ENCODE peak calls at places on chromosomes 2 and 18, in eight cellular contexts. One of them, this sample, is unnamed.
A peak's percentile ranks its signal among the peaks of the same experiment; 100 is the strongest.

GRCh38 chr2:222024934-222025890 is 273.6 kb downstream of the PAX3 start:
- DNase-seq in cardiac fibroblast: peak; percentile 61
- DNase-seq in RWPE2: no peak
- DNase-seq in A549: peak; percentile 57
- DNase-seq in brain microvascular endothelial cell: no peak
- DNase-seq in type B pancreatic cell: no peak
- DNase-seq in bronchial epithelial cell: peak; percentile 54
- DNase-seq in psoas muscle: no peak
- DNase-seq in this sample: no peak

GRCh38 chr2:190477563-190478454 is 56.7 kb downstream of the NEMP2 start:
- DNase-seq in A549: no peak
- DNase-seq in brain microvascular endothelial cell: no peak
- DNase-seq in cardiac fibroblast: no peak
- DNase-seq in RWPE2: no peak
- DNase-seq in type B pancreatic cell: no peak
- DNase-seq in psoas muscle: no peak
- DNase-seq in bronchial epithelial cell: no peak
- DNase-seq in this sample: no peak

GRCh38 chr2:165164201-165164600 is 39.6 kb downstream of the SCN3A start:
- DNase-seq in RWPE2: no peak
- DNase-seq in bronchial epithelial cell: no peak
- DNase-seq in type B pancreatic cell: no peak
- DNase-seq in A549: no peak
- DNase-seq in brain microvascular endothelial cell: peak; percentile 74
- DNase-seq in psoas muscle: no peak
- DNase-seq in cardiac fibroblast: peak; percentile 82
- DNase-seq in this sample: no peak

GRCh38 chr18:58502628-58503027 is 126.3 kb downstream of the ALPK2 start:
- DNase-seq in bronchial epithelial cell: no peak
- DNase-seq in type B pancreatic cell: no peak
- DNase-seq in A549: no peak
- DNase-seq in cardiac fibroblast: no peak
- DNase-seq in brain microvascular endothelial cell: no peak
- DNase-seq in psoas muscle: no peak
- DNase-seq in RWPE2: no peak
- DNase-seq in this sample: no peak

GRCh38 chr2:106561356-106561755 is 74.2 kb downstream of the CD8B2 start:
- DNase-seq in A549: no peak
- DNase-seq in psoas muscle: peak; percentile 84
- DNase-seq in RWPE2: no peak
- DNase-seq in brain microvascular endothelial cell: no peak
- DNase-seq in type B pancreatic cell: no peak
- DNase-seq in cardiac fibroblast: no peak
- DNase-seq in bronchial epithelial cell: no peak
- DNase-seq in this sample: no peak

GRCh38 chr2:140586379-140586778 is 1544.4 kb downstream of the LRP1B start:
- DNase-seq in psoas muscle: no peak
- DNase-seq in A549: peak; percentile 63
- DNase-seq in type B pancreatic cell: no peak
- DNase-seq in bronchial epithelial cell: peak; percentile 15
- DNase-seq in cardiac fibroblast: peak; percentile 10
- DNase-seq in RWPE2: no peak
- DNase-seq in brain microvascular endothelial cell: peak; percentile 14
- DNase-seq in this sample: no peak

GRCh38 chr2:176106636-176107539 is at the start of gene HOXD11:
- DNase-seq in bronchial epithelial cell: peak; percentile 61
- DNase-seq in RWPE2: peak; percentile 94
- DNase-seq in brain microvascular endothelial cell: no peak
- DNase-seq in A549: peak; percentile 70
- DNase-seq in psoas muscle: no peak
- DNase-seq in type B pancreatic cell: peak; percentile 69
- DNase-seq in cardiac fibroblast: peak; percentile 24
- DNase-seq in this sample: no peak

GRCh38 chr2:78145395-78145996 is 623.3 kb upstream of the LRRTM4 start:
- DNase-seq in bronchial epithelial cell: no peak
- DNase-seq in type B pancreatic cell: no peak
- DNase-seq in cardiac fibroblast: no peak
- DNase-seq in psoas muscle: no peak
- DNase-seq in RWPE2: no peak
- DNase-seq in A549: no peak
- DNase-seq in brain microvascular endothelial cell: no peak
- DNase-seq in this sample: no peak

GRCh38 chr2:176075476-176075875 is 8.3 kb downstream of the EVX2 start:
- DNase-seq in psoas muscle: no peak
- DNase-seq in cardiac fibroblast: no peak
- DNase-seq in A549: no peak
- DNase-seq in RWPE2: no peak
- DNase-seq in type B pancreatic cell: no peak
- DNase-seq in brain microvascular endothelial cell: no peak
- DNase-seq in bronchial epithelial cell: no peak
- DNase-seq in this sample: no peak

GRCh38 chr2:95021015-95021399 is 4.5 kb upstream of the MAL start:
- DNase-seq in bronchial epithelial cell: no peak
- DNase-seq in RWPE2: no peak
- DNase-seq in brain microvascular endothelial cell: no peak
- DNase-seq in A549: no peak
- DNase-seq in cardiac fibroblast: no peak
- DNase-seq in type B pancreatic cell: no peak
- DNase-seq in psoas muscle: no peak
- DNase-seq in this sample: no peak

GRCh38 chr2:95023222-95023597 is 2.3 kb upstream of the MAL start:
- DNase-seq in bronchial epithelial cell: no peak
- DNase-seq in brain microvascular endothelial cell: no peak
- DNase-seq in cardiac fibroblast: no peak
- DNase-seq in A549: peak; percentile 40
- DNase-seq in RWPE2: no peak
- DNase-seq in psoas muscle: no peak
- DNase-seq in type B pancreatic cell: no peak
- DNase-seq in this sample: no peak

GRCh38 chr2:95024306-95024880 is 1.1 kb upstream of the MAL start:
- DNase-seq in cardiac fibroblast: no peak
- DNase-seq in psoas muscle: no peak
- DNase-seq in RWPE2: no peak
- DNase-seq in brain microvascular endothelial cell: no peak
- DNase-seq in A549: no peak
- DNase-seq in type B pancreatic cell: no peak
- DNase-seq in bronchial epithelial cell: no peak
- DNase-seq in this sample: no peak

GRCh38 chr2:95021847-95022246 is 3.7 kb upstream of the MAL start:
- DNase-seq in type B pancreatic cell: no peak
- DNase-seq in RWPE2: no peak
- DNase-seq in bronchial epithelial cell: no peak
- DNase-seq in psoas muscle: no peak
- DNase-seq in brain microvascular endothelial cell: no peak
- DNase-seq in cardiac fibroblast: no peak
- DNase-seq in A549: no peak
- DNase-seq in this sample: no peak

DNA sequence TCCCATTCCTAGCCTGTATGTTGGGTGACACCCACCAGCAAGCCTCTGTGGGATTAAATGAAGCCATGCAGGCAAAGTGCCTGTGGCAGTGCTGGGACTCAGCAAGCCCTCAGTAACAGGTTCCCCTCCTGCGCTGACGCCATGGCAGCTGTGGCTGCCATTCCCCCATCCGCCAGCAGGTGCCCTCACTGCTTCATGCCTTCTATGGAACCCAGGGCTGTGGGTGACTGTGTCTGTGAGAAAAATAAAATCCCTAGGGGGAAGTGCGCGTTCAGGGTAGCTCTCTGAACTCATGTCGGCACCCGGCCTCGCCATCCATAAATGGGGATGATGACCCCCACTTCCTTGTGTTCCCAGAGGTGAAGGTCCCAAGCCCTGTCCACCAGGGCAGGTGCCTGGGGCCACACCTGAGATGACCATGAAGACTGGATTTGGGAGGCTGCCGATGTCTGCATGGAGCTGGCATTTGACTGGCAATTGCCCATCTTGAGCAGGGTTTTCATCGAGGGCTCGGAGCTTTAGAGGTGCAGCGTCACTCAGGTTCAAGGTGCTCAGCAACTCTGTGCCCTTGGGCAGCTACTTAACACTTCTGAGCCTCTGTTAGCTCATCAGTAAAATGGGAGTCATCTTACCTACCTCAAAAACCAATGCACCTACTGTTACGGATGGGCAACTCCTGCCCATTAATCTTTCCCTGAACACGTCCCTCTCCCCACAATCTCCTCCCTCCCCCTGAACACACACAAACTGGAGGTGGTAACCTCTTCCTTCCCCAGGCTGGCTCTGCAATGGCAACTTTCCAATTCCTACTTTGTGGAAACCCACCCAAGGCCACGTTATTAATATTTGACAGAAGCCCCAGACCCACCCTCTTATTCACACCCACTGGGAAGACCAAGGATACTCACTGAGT is 2.9 kb upstream of the MAL start:
- DNase-seq in A549: peak; percentile 59
- DNase-seq in bronchial epithelial cell: peak; percentile 44
- DNase-seq in RWPE2: no peak
- DNase-seq in cardiac fibroblast: peak; percentile 70
- DNase-seq in type B pancreatic cell: no peak
- DNase-seq in brain microvascular endothelial cell: peak; percentile 57
- DNase-seq in psoas muscle: peak; percentile 66
- DNase-seq in this sample: no peak
- TF ChIP-seq CTCF in A549: peak; percentile 70
- TF ChIP-seq CTCF in bronchial epithelial cell: peak; percentile 89
- TF ChIP-seq CTCF in RWPE2: peak; percentile 74
- TF ChIP-seq CTCF in cardiac fibroblast: peak; percentile 99
- TF ChIP-seq CTCF in type B pancreatic cell: peak; percentile 88
- TF ChIP-seq CTCF in brain microvascular endothelial cell: peak; percentile 98
- TF ChIP-seq CTCF in psoas muscle: peak; percentile 80
- TF ChIP-seq CTCF in this sample: no peak

DNA sequence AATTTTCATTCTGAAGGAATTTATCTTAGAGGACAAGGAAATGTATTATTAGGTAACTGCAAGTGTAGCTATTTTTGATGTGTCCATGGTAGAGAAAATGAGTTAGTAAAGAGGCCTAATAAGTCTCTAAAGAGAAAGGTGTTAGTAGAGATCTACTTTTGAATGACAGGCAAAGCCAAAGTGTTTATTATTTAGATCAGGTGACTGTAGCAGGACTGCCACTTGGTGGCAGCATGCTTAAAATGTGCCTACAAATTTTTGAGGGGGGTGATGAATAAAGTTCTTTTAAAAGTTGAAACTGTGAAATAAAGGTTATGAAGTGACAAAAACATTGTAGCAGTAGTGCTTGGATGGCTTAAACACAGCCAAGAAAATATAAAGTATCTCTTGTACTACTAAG is 421.5 kb upstream of the MEIS1 start:
- DNase-seq in bronchial epithelial cell: no peak
- DNase-seq in type B pancreatic cell: no peak
- DNase-seq in RWPE2: no peak
- DNase-seq in A549: no peak
- DNase-seq in cardiac fibroblast: peak; percentile 8
- DNase-seq in psoas muscle: no peak
- DNase-seq in brain microvascular endothelial cell: no peak
- DNase-seq in this sample: no peak
- TF ChIP-seq CTCF in bronchial epithelial cell: peak; percentile 5
- TF ChIP-seq CTCF in type B pancreatic cell: peak; percentile 53
- TF ChIP-seq CTCF in RWPE2: peak; percentile 28
- TF ChIP-seq CTCF in A549: peak; percentile 40
- TF ChIP-seq CTCF in cardiac fibroblast: no peak
- TF ChIP-seq CTCF in psoas muscle: peak; percentile 29
- TF ChIP-seq CTCF in brain microvascular endothelial cell: no peak
- TF ChIP-seq CTCF in this sample: no peak

GRCh38 chr2:148642112-148642744 is 2.3 kb upstream of the EPC2 start:
- DNase-seq in psoas muscle: no peak
- DNase-seq in type B pancreatic cell: no peak
- DNase-seq in RWPE2: no peak
- DNase-seq in bronchial epithelial cell: no peak
- DNase-seq in A549: no peak
- DNase-seq in brain microvascular endothelial cell: no peak
- DNase-seq in cardiac fibroblast: no peak
- DNase-seq in this sample: no peak

GRCh38 chr2:148643421-148643820 is 1.1 kb upstream of the EPC2 start:
- DNase-seq in type B pancreatic cell: no peak
- DNase-seq in bronchial epithelial cell: no peak
- DNase-seq in psoas muscle: no peak
- DNase-seq in cardiac fibroblast: no peak
- DNase-seq in A549: no peak
- DNase-seq in brain microvascular endothelial cell: no peak
- DNase-seq in RWPE2: no peak
- DNase-seq in this sample: no peak

GRCh38 chr2:148643998-148644884 is at the start of gene EPC2:
- DNase-seq in psoas muscle: peak; percentile 94
- DNase-seq in type B pancreatic cell: peak; percentile 96
- DNase-seq in brain microvascular endothelial cell: peak; percentile 75
- DNase-seq in cardiac fibroblast: peak; percentile 81
- DNase-seq in bronchial epithelial cell: peak; percentile 58
- DNase-seq in RWPE2: peak; percentile 73
- DNase-seq in A549: peak; percentile 84
- DNase-seq in this sample: peak; percentile 93

GRCh38 chr2:148642891-148643416 is 1.6 kb upstream of the EPC2 start:
- DNase-seq in type B pancreatic cell: no peak
- DNase-seq in RWPE2: no peak
- DNase-seq in cardiac fibroblast: peak; percentile 76
- DNase-seq in A549: peak; percentile 9
- DNase-seq in psoas muscle: no peak
- DNase-seq in bronchial epithelial cell: peak; percentile 64
- DNase-seq in brain microvascular endothelial cell: peak; percentile 34
- DNase-seq in this sample: no peak

GRCh38 chr2:148640767-148641166 is 3.8 kb upstream of the EPC2 start:
- DNase-seq in A549: peak; percentile 43
- DNase-seq in cardiac fibroblast: peak; percentile 45
- DNase-seq in psoas muscle: no peak
- DNase-seq in RWPE2: no peak
- DNase-seq in bronchial epithelial cell: no peak
- DNase-seq in brain microvascular endothelial cell: no peak
- DNase-seq in type B pancreatic cell: no peak
- DNase-seq in this sample: no peak
- TF ChIP-seq CTCF in A549: peak; percentile 33
- TF ChIP-seq CTCF in cardiac fibroblast: peak; percentile 15
- TF ChIP-seq CTCF in psoas muscle: no peak
- TF ChIP-seq CTCF in RWPE2: peak; percentile 33
- TF ChIP-seq CTCF in bronchial epithelial cell: no peak
- TF ChIP-seq CTCF in brain microvascular endothelial cell: peak; percentile 31
- TF ChIP-seq CTCF in type B pancreatic cell: no peak
- TF ChIP-seq CTCF in this sample: no peak

DNA sequence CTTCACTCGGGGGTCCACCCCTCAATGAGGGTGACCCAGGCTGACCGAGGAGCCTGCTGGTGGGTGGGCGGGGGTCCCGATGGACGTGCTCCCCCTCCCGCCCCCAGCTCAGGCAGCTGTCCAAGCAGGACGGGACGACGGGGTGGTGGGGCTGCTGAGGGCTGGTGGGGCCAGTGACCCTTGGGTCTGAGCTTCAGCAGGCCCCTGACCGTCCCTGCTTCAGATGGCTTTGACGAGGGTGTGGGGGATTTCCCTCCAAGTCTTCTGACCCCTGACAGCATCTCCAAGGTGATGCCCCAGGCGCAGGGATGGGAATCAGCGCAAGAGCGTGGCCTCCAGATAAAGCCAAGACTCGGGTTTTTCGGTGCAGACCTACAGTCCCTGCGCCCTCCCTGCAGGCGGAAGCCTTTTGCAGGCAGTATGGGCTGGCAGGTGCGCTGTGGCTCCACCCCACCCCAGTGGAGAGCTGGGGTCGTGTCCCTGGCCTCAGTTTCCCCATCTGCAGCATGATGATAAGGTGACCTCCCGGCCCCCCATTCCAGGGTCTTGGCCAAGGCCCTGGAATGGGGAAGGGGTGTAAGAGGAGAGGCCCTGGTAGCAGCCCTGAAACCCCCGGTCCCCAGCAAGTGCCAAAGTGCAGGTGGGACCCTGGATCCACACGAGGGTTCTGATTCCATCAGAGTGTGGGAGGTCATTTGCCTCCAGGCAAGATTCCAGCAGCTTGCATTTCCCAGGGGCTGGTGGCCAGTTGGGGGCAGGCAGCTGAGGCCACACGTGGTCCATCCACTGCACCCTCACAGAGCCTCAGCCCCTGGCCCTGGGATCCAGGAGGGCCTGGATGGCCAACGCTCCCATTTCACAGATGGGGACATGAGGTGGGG is 8.7 kb downstream of the CROCC2 start:
- DNase-seq in cardiac fibroblast: no peak
- DNase-seq in RWPE2: no peak
- DNase-seq in A549: no peak
- DNase-seq in psoas muscle: peak; percentile 41
- DNase-seq in type B pancreatic cell: no peak
- DNase-seq in bronchial epithelial cell: no peak
- DNase-seq in brain microvascular endothelial cell: no peak
- DNase-seq in this sample: no peak
- TF ChIP-seq CTCF in cardiac fibroblast: no peak
- TF ChIP-seq CTCF in RWPE2: peak; percentile 44
- TF ChIP-seq CTCF in A549: no peak
- TF ChIP-seq CTCF in psoas muscle: no peak
- TF ChIP-seq CTCF in type B pancreatic cell: peak; percentile 45
- TF ChIP-seq CTCF in bronchial epithelial cell: no peak
- TF ChIP-seq CTCF in brain microvascular endothelial cell: no peak
- TF ChIP-seq CTCF in this sample: peak; percentile 1

This sample was measured in activated B cell treated with CpG ODN at 0.5 μM for 24 hours.